ENCODE peak calls at places on chromosomes 11 and 22, in six cellular contexts. E, W, Y, H, F and I are unnamed samples.

GRCh38 chr11:126415669-126416420 is 60.4 kb downstream of the ST3GAL4 start:
- DNase-seq in H (no peak), F (no peak), W (no peak), Y (no peak), E (no peak), I (no peak)

GRCh38 chr11:132263875-132264274 is 893.5 kb downstream of the NTM start:
- DNase-seq in H (no peak), E (no peak), Y (no peak), W (no peak), F (no peak), I (no peak)

GRCh38 chr22:37195921-37196320 is 7.9 kb upstream of the C1QTNF6 start:
- DNase-seq in Y (no peak), W (no peak), F (no peak), E (no peak), H (no peak), I (no peak)

GRCh38 chr22:45885941-45886395 is 91.0 kb downstream of the WNT7B start:
- DNase-seq in Y (no peak), H (no peak), W (peak), F (no peak), E (peak), I (no peak)

GRCh38 chr11:61917357-61918109 is at the start of gene RAB3IL1:
- DNase-seq in E (no peak), W (peak), H (peak), F (no peak), Y (no peak), I (no peak)

GRCh38 chr11:34327804-34328631 is 29.8 kb downstream of the ABTB2 start:
- DNase-seq in F (no peak), E (no peak), Y (no peak), H (no peak), W (no peak), I (no peak)

GRCh38 chr22:27719535-27720227 is 81.9 kb downstream of the MN1 start:
- DNase-seq in F (no peak), E (peak), H (peak), Y (no peak), W (no peak), I (no peak)

GRCh38 chr22:46336119-46337078 is 885 bp downstream of the TRMU start:
- DNase-seq in F (no peak), H (peak), E (peak), W (peak), Y (no peak), I (no peak)

GRCh38 chr11:62909107-62909894 is 11.9 kb downstream of the CHRM1 start:
- DNase-seq in H (peak), F (no peak), Y (peak), W (peak), E (peak), I (no peak)

GRCh38 chr11:44277097-44278090 is 32.5 kb downstream of the ALX4 start:
- DNase-seq in F (no peak), H (no peak), W (no peak), E (no peak), Y (no peak), I (no peak)

GRCh38 chr11:36273110-36273509 is 16.1 kb downstream of the COMMD9 start:
- DNase-seq in W (no peak), F (no peak), H (no peak), Y (no peak), E (no peak), I (no peak)

GRCh38 chr11:45803981-45804805 is 756 bp upstream of the SLC35C1 start:
- DNase-seq in Y (no peak), E (peak), F (no peak), W (peak), H (no peak), I (no peak)
- TF ChIP-seq POLR2AphosphoS5 in Y (peak), E (no peak), F (no peak), W (no peak), H (no peak), I (no peak)

DNA sequence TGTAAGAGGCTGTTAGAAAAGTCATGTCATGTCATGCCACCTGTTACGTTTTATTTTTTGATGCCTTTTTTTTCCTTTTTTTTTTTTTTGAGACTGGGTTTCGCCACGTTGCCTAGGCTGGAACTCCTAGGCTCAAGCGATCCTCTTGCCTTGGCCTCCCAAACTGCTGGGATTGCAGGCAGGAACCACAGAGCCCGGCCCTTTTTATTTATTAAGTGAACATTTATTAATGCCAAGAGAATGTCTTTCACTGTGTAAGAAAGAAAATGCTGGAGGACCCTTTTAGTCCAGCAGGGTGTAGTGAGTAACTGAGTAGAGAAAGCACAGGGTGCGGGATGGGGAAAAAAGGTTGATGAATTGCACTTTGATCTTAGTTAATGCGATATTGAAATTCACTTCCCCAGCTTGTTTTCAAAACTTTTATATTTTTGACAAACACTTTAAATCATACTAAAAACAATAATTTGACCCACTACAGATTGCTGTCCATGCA is 2.3 kb upstream of the XBP1 start:
- DNase-seq in W (no peak), F (no peak), E (peak), Y (no peak), H (peak), I (no peak)
- TF ChIP-seq REST in W (no peak), F (no peak), E (peak), Y (no peak), H (no peak), I (no peak)

DNA sequence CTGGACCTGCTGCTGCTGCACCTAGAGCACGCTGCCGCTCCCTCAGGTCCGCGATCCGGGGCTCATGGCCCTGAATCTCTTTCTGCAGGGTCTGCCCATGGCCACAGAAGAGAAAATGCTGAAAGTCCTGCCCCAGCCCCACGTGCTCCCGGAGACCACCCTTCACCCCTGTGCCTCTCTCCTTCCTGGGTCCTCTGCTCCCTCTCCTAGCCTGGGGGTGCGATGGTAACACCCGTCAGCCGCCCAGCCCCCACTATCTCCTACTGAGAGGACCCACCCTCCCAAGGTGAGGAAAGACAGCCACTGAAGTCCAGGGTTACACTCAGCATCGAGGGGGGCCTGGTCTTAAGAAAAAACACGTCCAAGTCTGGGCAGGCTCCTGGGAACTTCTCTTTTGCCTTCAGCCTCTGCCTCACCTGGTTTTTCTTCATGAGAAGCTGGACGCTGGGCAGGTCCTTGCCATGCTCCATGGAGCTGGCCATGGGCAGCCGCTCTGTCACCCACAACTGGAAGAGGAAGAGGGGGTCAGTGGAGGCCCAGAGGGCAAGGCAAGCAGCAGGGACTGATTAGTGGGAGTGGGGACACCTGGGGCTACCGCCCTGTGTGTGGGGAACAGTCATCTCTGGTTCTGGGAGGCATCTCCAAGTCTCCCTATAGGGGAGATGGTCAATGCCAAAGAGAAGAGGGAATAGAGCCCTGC is 15.8 kb upstream of the RBM4B start:
- DNase-seq in H (no peak), Y (no peak), F (no peak), E (no peak), W (peak), I (no peak)
- TF ChIP-seq SIN3A in H (no peak), Y (no peak), F (no peak), E (no peak), W (no peak), I (no peak)

GRCh38 chr11:122163420-122163819 is 47.4 kb upstream of the BLID start:
- DNase-seq in W (no peak), F (no peak), E (no peak), H (no peak), Y (no peak), I (no peak)

GRCh38 chr11:122161191-122161590 is 45.2 kb upstream of the BLID start:
- DNase-seq in W (no peak), H (no peak), E (no peak), F (no peak), Y (no peak), I (no peak)

GRCh38 chr11:122159173-122159701 is 43.2 kb upstream of the BLID start:
- DNase-seq in Y (no peak), E (no peak), H (no peak), F (no peak), W (peak), I (no peak)

GRCh38 chr11:122159861-122160260 is 43.8 kb upstream of the BLID start:
- DNase-seq in H (no peak), E (no peak), F (no peak), Y (no peak), W (no peak), I (no peak)

DNA sequence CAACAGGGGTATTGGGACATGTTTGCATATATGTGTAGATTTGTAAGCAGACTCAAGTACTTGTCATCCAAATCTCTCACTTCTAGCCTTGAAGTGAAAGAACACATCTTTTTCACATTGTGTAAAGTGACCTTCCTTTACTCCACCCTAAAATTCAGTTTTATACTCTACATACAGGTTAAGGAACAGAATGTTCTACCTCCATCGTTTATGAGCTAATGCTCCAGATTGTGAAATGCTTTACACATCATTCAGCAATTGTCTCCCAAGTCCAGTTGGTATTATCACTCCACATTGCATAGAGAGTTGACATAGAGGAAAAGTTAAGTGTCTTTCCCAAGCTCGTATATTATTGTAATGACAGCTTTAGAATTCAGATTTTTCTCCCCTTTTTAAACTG is 46.1 kb upstream of the BLID start:
- DNase-seq in E (no peak), W (no peak), H (no peak), Y (no peak), F (no peak), I (no peak)
- TF ChIP-seq POLR2AphosphoS5 in E (no peak), W (no peak), H (no peak), Y (no peak), F (no peak), I (no peak)

DNA sequence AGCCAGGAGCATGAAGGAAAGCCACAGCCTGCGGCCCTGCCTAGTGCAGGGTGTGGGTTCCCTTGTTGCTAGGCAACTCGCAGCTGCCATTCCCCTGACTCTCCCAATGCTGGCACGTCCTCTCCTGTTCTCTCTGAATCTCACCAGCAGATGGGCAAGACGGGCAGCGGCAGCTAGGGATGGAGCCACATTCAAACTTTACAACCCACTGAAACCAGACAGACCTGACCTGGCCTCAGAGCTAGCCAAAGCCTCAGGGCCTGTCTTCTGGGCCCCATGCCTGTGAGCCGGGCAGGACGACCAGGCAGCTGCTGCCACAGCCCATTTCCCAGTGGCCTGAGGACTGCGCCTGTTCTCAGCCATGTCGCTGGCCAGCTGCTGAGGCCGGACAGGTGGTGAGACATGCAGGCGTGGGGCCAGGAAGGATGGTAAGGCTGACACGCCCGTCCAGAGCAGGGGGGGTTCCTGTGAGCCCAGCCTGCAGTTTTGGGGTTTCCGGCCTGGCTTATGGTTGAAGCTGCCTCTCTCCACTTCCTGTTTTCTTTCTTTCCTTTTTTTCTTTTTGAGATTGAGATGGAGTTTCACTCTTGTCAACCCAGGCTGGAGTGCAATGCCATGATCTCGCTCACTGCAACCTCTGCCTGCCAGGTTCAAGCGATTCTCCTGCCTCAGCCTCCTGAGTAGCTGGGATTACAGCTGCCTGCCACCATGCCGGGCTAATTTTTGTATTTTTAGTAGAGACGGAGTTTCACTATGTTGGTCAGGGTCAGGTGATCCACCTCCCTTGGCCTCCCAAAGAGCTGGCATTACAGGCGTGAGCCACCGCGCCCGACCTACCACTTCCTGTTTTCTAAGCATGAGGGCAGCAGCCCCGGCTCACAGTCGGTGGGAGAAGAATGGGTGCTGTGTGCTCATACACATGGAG is 4.1 kb downstream of the SUN2 start:
- DNase-seq in E (no peak), Y (no peak), W (no peak), H (no peak), F (peak), I (no peak)
- TF ChIP-seq REST in E (no peak), Y (no peak), W (no peak), H (no peak), F (peak), I (no peak)

DNA sequence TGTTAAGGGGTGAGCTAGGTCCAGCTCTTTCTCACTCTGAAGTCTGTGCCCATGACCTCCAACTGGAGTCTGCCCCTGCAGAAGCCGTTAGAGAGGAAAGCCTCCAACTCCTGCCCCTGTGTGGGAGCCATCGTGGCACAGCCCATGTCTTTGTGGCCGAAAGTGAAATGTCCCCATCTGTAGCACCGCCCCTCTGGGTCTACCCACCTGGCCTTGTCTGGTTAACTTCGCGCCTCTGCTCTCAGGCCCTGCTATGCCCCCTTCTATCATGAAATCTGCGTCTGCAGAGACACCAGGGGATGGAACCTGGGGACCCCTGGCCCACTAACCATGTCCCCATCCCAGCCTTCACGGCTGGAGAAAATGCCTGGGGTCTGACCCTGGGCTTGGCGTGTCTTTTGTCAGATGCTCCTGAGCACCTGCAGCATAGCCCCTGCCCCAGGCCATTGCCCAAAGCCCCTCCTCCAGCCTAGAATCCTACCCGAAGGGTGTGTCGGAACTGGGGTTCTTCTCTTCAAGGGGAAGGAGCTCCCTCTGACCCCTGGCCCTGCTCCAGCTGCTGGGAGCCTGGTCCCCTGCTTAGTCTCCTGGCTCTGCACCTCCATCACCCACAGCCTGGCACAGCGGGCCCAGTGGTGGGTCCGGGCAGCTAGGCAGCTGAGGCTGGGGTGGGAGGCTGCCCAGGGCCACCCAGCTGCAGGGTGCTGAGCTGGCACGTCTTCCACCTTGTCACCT is 35.8 kb upstream of the HMOX1 start:
- DNase-seq in W (no peak), E (no peak), F (no peak), H (no peak), Y (no peak), I (no peak)
- TF ChIP-seq SIN3A in W (no peak), E (no peak), F (no peak), H (no peak), Y (no peak), I (no peak)